ENCODE peak calls at places on chromosome 12, in nine cellular contexts. Z, K, S, A, N, T, P, W and D are unnamed samples.

GRCh38 chr12:47408171-47408871 is 297.5 kb downstream of the RPAP3 start:
- DNase-seq in T (no peak), A (no peak), Z (no peak), N (no peak), W (peak; percentile 47), S (no peak), K (peak; percentile 86), P (peak; percentile 16), D (no peak)

GRCh38 chr12:45200497-45201043 is 15.3 kb upstream of the ANO6 start:
- DNase-seq in W (no peak), A (no peak), N (no peak), K (peak; percentile 38), Z (no peak), S (no peak), T (no peak), P (no peak), D (no peak)

GRCh38 chr12:7749442-7749841 is 2.3 kb upstream of the CLEC4C start:
- DNase-seq in A (no peak), K (no peak), S (no peak), Z (no peak), P (no peak), W (no peak), T (no peak), N (no peak), D (no peak)

GRCh38 chr12:83958997-83959396 is 953.6 kb downstream of the SLC6A15 start:
- DNase-seq in A (no peak), Z (no peak), W (no peak), S (no peak), P (no peak), K (peak; percentile 64), T (no peak), N (no peak), D (no peak)

GRCh38 chr12:65868133-65868705 is 43.9 kb downstream of the HMGA2 start:
- DNase-seq in W (no peak), S (peak; percentile 25), Z (peak; percentile 65), P (no peak), A (no peak), N (no peak), T (no peak), K (peak; percentile 93), D (no peak)

GRCh38 chr12:72053604-72054003 is 115.0 kb downstream of the TPH2 start:
- DNase-seq in A (no peak), W (no peak), T (no peak), Z (no peak), S (no peak), P (no peak), K (no peak), N (no peak), D (no peak)

GRCh38 chr12:64457466-64457865 is 5.5 kb downstream of the TBK1 start:
- DNase-seq in W (no peak), N (no peak), Z (no peak), K (no peak), T (no peak), P (no peak), S (no peak), A (no peak), D (no peak)

GRCh38 chr12:62660763-62661162 is 194.1 kb downstream of the MON2 start:
- DNase-seq in W (no peak), P (no peak), T (no peak), A (peak; percentile 92), S (no peak), Z (peak; percentile 77), K (peak; percentile 95), N (no peak), D (no peak)

GRCh38 chr12:112182499-112182898 is 57.1 kb downstream of the TRAFD1 start:
- DNase-seq in P (no peak), T (no peak), N (no peak), S (no peak), A (no peak), K (no peak), W (no peak), Z (no peak), D (peak; percentile 71)

GRCh38 chr12:132188451-132189298 is 44.4 kb downstream of the NOC4L start:
- DNase-seq in N (no peak), Z (no peak), T (no peak), W (no peak), K (no peak), P (no peak), S (no peak), A (no peak), D (no peak)

GRCh38 chr12:114403044-114403689 is 2.8 kb downstream of the TBX5 start:
- DNase-seq in P (no peak), T (no peak), S (no peak), W (no peak), K (no peak), A (no peak), N (peak; percentile 54), Z (peak; percentile 77), D (no peak)

GRCh38 chr12:91419809-91420208 is 237.2 kb upstream of the DCN start:
- DNase-seq in T (no peak), A (no peak), W (no peak), P (no peak), S (no peak), K (no peak), N (no peak), Z (no peak), D (no peak)

GRCh38 chr12:77796775-77797174 is 33.9 kb upstream of the NAV3 start:
- DNase-seq in T (no peak), K (peak; percentile 76), S (no peak), N (no peak), P (no peak), A (no peak), W (no peak), Z (peak; percentile 18), D (no peak)

GRCh38 chr12:64670039-64670438 is 59.7 kb downstream of the RASSF3 start:
- DNase-seq in N (no peak), A (no peak), Z (no peak), T (no peak), S (no peak), P (no peak), W (no peak), K (no peak), D (no peak)

GRCh38 chr12:78977463-78977862 is 112.9 kb downstream of the SYT1 start:
- DNase-seq in W (no peak), S (no peak), N (no peak), A (no peak), Z (no peak), T (no peak), K (peak; percentile 77), P (no peak), D (no peak)

GRCh38 chr12:109675411-109675810 is 38.2 kb upstream of the FAM222A start:
- DNase-seq in T (no peak), S (no peak), P (no peak), N (no peak), K (no peak), W (no peak), A (no peak), Z (no peak), D (no peak)

GRCh38 chr12:31732926-31733548 is 4.2 kb upstream of the AMN1 start:
- DNase-seq in N (no peak), W (no peak), Z (peak; percentile 56), K (peak; percentile 99), T (no peak), A (peak; percentile 57), P (no peak), S (no peak), D (no peak)

GRCh38 chr12:109744026-109744425 is 30.4 kb downstream of the FAM222A start:
- DNase-seq in N (no peak), K (no peak), S (peak; percentile 3), T (no peak), W (no peak), A (no peak), P (no peak), Z (no peak), D (no peak)

GRCh38 chr12:99059824-99060526 is 414.9 kb downstream of the APAF1 start:
- DNase-seq in N (no peak), S (peak; percentile 20), W (no peak), P (no peak), A (no peak), Z (peak; percentile 16), K (no peak), T (no peak), D (no peak)

GRCh38 chr12:89733579-89734201 is 25.1 kb upstream of the ATP2B1 start:
- DNase-seq in P (no peak), Z (peak; percentile 55), K (peak; percentile 78), A (peak; percentile 89), S (no peak), W (peak; percentile 20), T (no peak), N (no peak), D (no peak)

GRCh38 chr12:79521576-79521975 is 169.2 kb downstream of the PAWR start:
- DNase-seq in A (no peak), N (no peak), K (peak; percentile 38), T (no peak), P (no peak), S (no peak), Z (no peak), W (no peak), D (no peak)

GRCh38 chr12:27779416-27779815 is 617 bp upstream of the KLHL42 start:
- DNase-seq in A (peak; percentile 6), N (peak; percentile 18), W (peak; percentile 35), P (peak; percentile 14), K (no peak), Z (no peak), T (no peak), S (peak; percentile 13), D (peak; percentile 25)

GRCh38 chr12:54349658-54350057 is 14.6 kb downstream of the GPR84 start:
- DNase-seq in S (no peak), A (no peak), K (no peak), P (no peak), T (no peak), W (no peak), Z (no peak), N (no peak), D (no peak)

GRCh38 chr12:89932950-89933349 is 224.3 kb upstream of the ATP2B1 start:
- DNase-seq in N (no peak), W (no peak), A (no peak), T (no peak), S (no peak), P (no peak), K (peak; percentile 38), Z (no peak), D (no peak)

GRCh38 chr12:19220861-19221466 is 91.4 kb downstream of the PLEKHA5 start:
- DNase-seq in P (no peak), A (no peak), N (no peak), Z (peak; percentile 13), K (peak; percentile 95), S (no peak), T (no peak), W (no peak), D (no peak)